ENCODE peak calls at places on chromosome 9, in five cellular contexts. One of them, this sample, is unnamed.

GRCh38 chr9:103898550-103898949 is 195.6 kb upstream of the SMC2 start:
- DNase-seq in K562: no peak
- DNase-seq in HepG2: no peak
- DNase-seq in A549: no peak
- DNase-seq in GM12878: no peak
- DNase-seq in this sample: no peak

GRCh38 chr9:93577045-93577939 is 908 bp downstream of the PHF2 start:
- DNase-seq in HepG2: no peak
- DNase-seq in A549: peak; percentile 23
- DNase-seq in GM12878: no peak
- DNase-seq in K562: peak; percentile 49
- DNase-seq in this sample: no peak

GRCh38 chr9:69071059-69071458 is 35.5 kb downstream of the FXN start:
- DNase-seq in A549: no peak
- DNase-seq in GM12878: no peak
- DNase-seq in K562: no peak
- DNase-seq in HepG2: no peak
- DNase-seq in this sample: no peak

GRCh38 chr9:93020785-93021670 is 37.5 kb upstream of the SUSD3 start:
- DNase-seq in K562: no peak
- DNase-seq in GM12878: no peak
- DNase-seq in A549: no peak
- DNase-seq in HepG2: no peak
- DNase-seq in this sample: no peak

GRCh38 chr9:134376386-134377142 is 50.3 kb downstream of the RXRA start:
- DNase-seq in HepG2: peak; percentile 23
- DNase-seq in K562: no peak
- DNase-seq in GM12878: no peak
- DNase-seq in A549: no peak
- DNase-seq in this sample: no peak

GRCh38 chr9:104361207-104361606 is 142.9 kb upstream of the OR13F1 start:
- DNase-seq in K562: no peak
- DNase-seq in A549: no peak
- DNase-seq in HepG2: no peak
- DNase-seq in GM12878: no peak
- DNase-seq in this sample: no peak

GRCh38 chr9:126857261-126857960 is 3.0 kb upstream of the ZBTB34 start:
- DNase-seq in GM12878: no peak
- DNase-seq in A549: no peak
- DNase-seq in K562: no peak
- DNase-seq in HepG2: no peak
- DNase-seq in this sample: no peak

GRCh38 chr9:112288029-112288428 is 45.4 kb downstream of the PTBP3 start:
- DNase-seq in A549: no peak
- DNase-seq in HepG2: peak; percentile 10
- DNase-seq in GM12878: no peak
- DNase-seq in K562: no peak
- DNase-seq in this sample: no peak

GRCh38 chr9:87148391-87149237 is 201.3 kb upstream of the GAS1 start:
- DNase-seq in A549: no peak
- DNase-seq in GM12878: no peak
- DNase-seq in K562: peak; percentile 35
- DNase-seq in HepG2: no peak
- DNase-seq in this sample: peak; percentile 79

GRCh38 chr9:13436591-13436990 is 157.1 kb upstream of the MPDZ start:
- DNase-seq in K562: no peak
- DNase-seq in A549: no peak
- DNase-seq in HepG2: no peak
- DNase-seq in GM12878: no peak
- DNase-seq in this sample: no peak

GRCh38 chr9:134885647-134886412 is 5.2 kb downstream of the FCN2 start:
- DNase-seq in HepG2: no peak
- DNase-seq in K562: no peak
- DNase-seq in A549: no peak
- DNase-seq in GM12878: no peak
- DNase-seq in this sample: no peak

GRCh38 chr9:108535526-108535925 is 320.3 kb downstream of the ACTL7B start:
- DNase-seq in A549: peak; percentile 27
- DNase-seq in GM12878: no peak
- DNase-seq in HepG2: peak; percentile 9
- DNase-seq in K562: peak; percentile 30
- DNase-seq in this sample: no peak

GRCh38 chr9:9998491-9999287 is 614.1 kb downstream of the PTPRD start:
- DNase-seq in GM12878: no peak
- DNase-seq in K562: no peak
- DNase-seq in HepG2: peak; percentile 4
- DNase-seq in A549: no peak
- DNase-seq in this sample: no peak

GRCh38 chr9:117825609-117826347 is 121.6 kb downstream of the TLR4 start:
- DNase-seq in HepG2: no peak
- DNase-seq in A549: no peak
- DNase-seq in K562: no peak
- DNase-seq in GM12878: peak; percentile 40
- DNase-seq in this sample: no peak

GRCh38 chr9:93587651-93588347 is 11.4 kb downstream of the PHF2 start:
- DNase-seq in A549: no peak
- DNase-seq in HepG2: no peak
- DNase-seq in K562: peak; percentile 44
- DNase-seq in GM12878: no peak
- DNase-seq in this sample: no peak

GRCh38 chr9:86546712-86547111 is 192.5 kb upstream of the TUT7 start:
- DNase-seq in A549: no peak
- DNase-seq in K562: no peak
- DNase-seq in GM12878: no peak
- DNase-seq in HepG2: no peak
- DNase-seq in this sample: no peak

GRCh38 chr9:129489838-129490582 is 130.9 kb downstream of the C9orf50 start:
- DNase-seq in K562: peak; percentile 35
- DNase-seq in A549: no peak
- DNase-seq in HepG2: no peak
- DNase-seq in GM12878: no peak
- DNase-seq in this sample: no peak

GRCh38 chr9:68515304-68516017 is 25.2 kb downstream of the TMEM252 start:
- DNase-seq in HepG2: no peak
- DNase-seq in K562: no peak
- DNase-seq in A549: no peak
- DNase-seq in GM12878: no peak
- DNase-seq in this sample: no peak

GRCh38 chr9:36487482-36488321 is 85.0 kb upstream of the MELK start:
- DNase-seq in A549: peak; percentile 63
- DNase-seq in GM12878: peak; percentile 62
- DNase-seq in HepG2: peak; percentile 80
- DNase-seq in K562: peak; percentile 88
- DNase-seq in this sample: peak; percentile 64

GRCh38 chr9:131474711-131475110 is 28.0 kb upstream of the POMT1 start:
- DNase-seq in HepG2: no peak
- DNase-seq in A549: no peak
- DNase-seq in K562: no peak
- DNase-seq in GM12878: no peak
- DNase-seq in this sample: no peak

GRCh38 chr9:130445268-130445983 is 665 bp downstream of the ASS1 start:
- DNase-seq in K562: no peak
- DNase-seq in GM12878: no peak
- DNase-seq in HepG2: peak; percentile 61
- DNase-seq in A549: peak; percentile 56
- DNase-seq in this sample: peak; percentile 65

GRCh38 chr9:121778252-121779225 is 127.1 kb downstream of the DAB2IP start:
- DNase-seq in A549: no peak
- DNase-seq in GM12878: no peak
- DNase-seq in K562: no peak
- DNase-seq in HepG2: no peak
- DNase-seq in this sample: no peak
- TF ChIP-seq CEBPB in A549: no peak
- TF ChIP-seq CEBPB in GM12878: no peak
- TF ChIP-seq CEBPB in K562: no peak
- TF ChIP-seq CEBPB in HepG2: no peak
- TF ChIP-seq CEBPB in this sample: no peak

GRCh38 chr9:96219615-96220257 is 82.2 kb downstream of the HSD17B3 start:
- DNase-seq in GM12878: no peak
- DNase-seq in K562: peak; percentile 62
- DNase-seq in A549: peak; percentile 31
- DNase-seq in HepG2: no peak
- DNase-seq in this sample: peak; percentile 84

GRCh38 chr9:96216618-96217017 is 85.4 kb downstream of the HSD17B3 start:
- DNase-seq in A549: no peak
- DNase-seq in K562: no peak
- DNase-seq in GM12878: no peak
- DNase-seq in HepG2: no peak
- DNase-seq in this sample: no peak

GRCh38 chr9:96217358-96217755 is 84.6 kb downstream of the HSD17B3 start:
- DNase-seq in GM12878: no peak
- DNase-seq in HepG2: no peak
- DNase-seq in A549: no peak
- DNase-seq in K562: no peak
- DNase-seq in this sample: no peak

GRCh38 chr9:96218821-96219614 is 83.0 kb downstream of the HSD17B3 start:
- DNase-seq in K562: no peak
- DNase-seq in A549: no peak
- DNase-seq in GM12878: no peak
- DNase-seq in HepG2: no peak
- DNase-seq in this sample: no peak

GRCh38 chr9:96217756-96218693 is 84.0 kb downstream of the HSD17B3 start:
- DNase-seq in GM12878: no peak
- DNase-seq in A549: peak; percentile 85
- DNase-seq in HepG2: peak; percentile 28
- DNase-seq in K562: peak; percentile 85
- DNase-seq in this sample: peak; percentile 95
- H3K4me3 ChIP-seq in GM12878: no peak overlapping the region
- H3K4me3 ChIP-seq in A549: peak overlapping the region; percentile 7
- H3K4me3 ChIP-seq in HepG2: peak overlapping the region; percentile 35
- H3K4me3 ChIP-seq in K562: no peak overlapping the region
- H3K4me3 ChIP-seq in this sample: peak overlapping the region; percentile 33

GRCh38 chr9:22053178-22053577 is 44.1 kb upstream of the CDKN2B start:
- DNase-seq in GM12878: no peak
- DNase-seq in HepG2: no peak
- DNase-seq in K562: no peak
- DNase-seq in A549: no peak
- DNase-seq in this sample: no peak

GRCh38 chr9:22052376-22052945 is 43.4 kb upstream of the CDKN2B start:
- DNase-seq in A549: no peak
- DNase-seq in GM12878: no peak
- DNase-seq in K562: no peak
- DNase-seq in HepG2: peak; percentile 56
- DNase-seq in this sample: no peak

GRCh38 chr9:22055090-22055489 is 46.0 kb upstream of the CDKN2B start:
- DNase-seq in A549: no peak
- DNase-seq in GM12878: no peak
- DNase-seq in HepG2: no peak
- DNase-seq in K562: no peak
- DNase-seq in this sample: no peak

GRCh38 chr9:22054529-22054928 is 45.4 kb upstream of the CDKN2B start:
- DNase-seq in K562: no peak
- DNase-seq in GM12878: no peak
- DNase-seq in A549: no peak
- DNase-seq in HepG2: no peak
- DNase-seq in this sample: no peak

DNA sequence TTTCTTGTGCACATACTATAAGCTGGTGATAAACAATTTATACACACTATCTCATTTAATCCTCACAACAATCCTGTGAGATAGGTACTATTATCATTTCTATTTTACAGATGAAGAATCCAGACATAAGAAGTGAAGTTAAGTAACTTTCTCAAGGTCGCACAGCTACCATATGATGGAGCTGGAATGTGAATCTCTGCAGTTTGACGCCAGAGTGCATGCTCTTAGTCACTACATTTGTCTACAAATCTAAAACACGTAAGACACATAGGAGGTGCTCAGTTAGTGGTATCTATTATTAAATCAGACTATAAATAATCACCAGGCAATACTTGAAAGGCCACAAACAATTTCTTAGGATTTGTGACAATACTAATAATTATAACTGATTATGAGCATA is 45.0 kb upstream of the CDKN2B start:
- DNase-seq in K562: no peak
- DNase-seq in A549: no peak
- DNase-seq in HepG2: no peak
- DNase-seq in GM12878: no peak
- DNase-seq in this sample: no peak
- TF ChIP-seq KDM1A in K562: no peak
- TF ChIP-seq KDM1A in A549: no peak
- TF ChIP-seq KDM1A in HepG2: no peak
- TF ChIP-seq KDM1A in GM12878: no peak
- TF ChIP-seq KDM1A in this sample: no peak

DNA sequence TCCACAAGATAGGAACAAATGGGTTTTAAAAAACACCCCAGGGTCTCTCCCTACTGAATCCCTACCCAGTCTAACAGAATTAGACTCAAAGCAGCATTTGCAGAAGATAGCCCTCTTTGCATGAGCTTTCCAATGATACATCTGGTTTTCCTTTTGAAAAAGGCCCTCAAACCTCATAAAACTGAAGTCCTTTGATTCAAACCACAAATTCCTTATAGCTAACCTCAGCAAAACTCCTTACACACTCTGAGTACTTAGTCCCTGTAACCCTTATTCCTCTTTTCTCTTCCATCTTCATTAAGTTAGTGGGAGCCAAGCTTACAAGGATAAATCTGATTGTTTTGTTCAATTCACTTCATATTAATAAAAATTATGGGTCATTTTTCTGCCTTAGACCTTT is 90.5 kb upstream of the TNC start:
- DNase-seq in GM12878: no peak
- DNase-seq in HepG2: no peak
- DNase-seq in K562: no peak
- DNase-seq in A549: no peak
- DNase-seq in this sample: no peak
- TF ChIP-seq CEBPB in GM12878: no peak
- TF ChIP-seq CEBPB in HepG2: no peak
- TF ChIP-seq CEBPB in K562: no peak
- TF ChIP-seq CEBPB in A549: no peak
- TF ChIP-seq CEBPB in this sample: no peak

GRCh38 chr9:137044042-137044441 is 1.9 kb downstream of the NPDC1 start:
- DNase-seq in HepG2: no peak
- DNase-seq in A549: no peak
- DNase-seq in GM12878: no peak
- DNase-seq in K562: no peak
- DNase-seq in this sample: no peak
- H3K4me3 ChIP-seq in HepG2: no peak overlapping the region
- H3K4me3 ChIP-seq in A549: no peak overlapping the region
- H3K4me3 ChIP-seq in GM12878: no peak overlapping the region
- H3K4me3 ChIP-seq in K562: no peak overlapping the region
- H3K4me3 ChIP-seq in this sample: no peak overlapping the region

GRCh38 chr9:34701769-34702736 is 7.9 kb downstream of the CCL21 start:
- DNase-seq in A549: peak; percentile 90
- DNase-seq in HepG2: peak; percentile 47
- DNase-seq in K562: peak; percentile 76
- DNase-seq in GM12878: no peak
- DNase-seq in this sample: peak; percentile 92
- TF ChIP-seq KDM1A in A549: no peak
- TF ChIP-seq KDM1A in HepG2: no peak
- TF ChIP-seq KDM1A in K562: peak; percentile 49
- TF ChIP-seq KDM1A in GM12878: no peak
- TF ChIP-seq KDM1A in this sample: no peak

GRCh38 chr9:76687861-76688374 is 76.3 kb upstream of the PCA3 start:
- DNase-seq in K562: no peak
- DNase-seq in HepG2: no peak
- DNase-seq in GM12878: no peak
- DNase-seq in A549: no peak
- DNase-seq in this sample: peak; percentile 23
- TF ChIP-seq CEBPB in K562: no peak
- TF ChIP-seq CEBPB in HepG2: no peak
- TF ChIP-seq CEBPB in GM12878: no peak
- TF ChIP-seq CEBPB in A549: no peak
- TF ChIP-seq CEBPB in this sample: no peak

This sample was measured in H1.